ENCODE peak calls at places on chromosomes 3 and 15, in four cellular contexts. H, L, Z and O are unnamed samples. For H3K4me1, the result is how much of the 10 kb centered on the place peaks cover.

GRCh38 chr3:197014942-197015575 is 14.6 kb downstream of the MELTF start:
- DNase-seq in L (no peak), H (peak), Z (no peak), O (no peak)

GRCh38 chr3:113736548-113737089 is 9.4 kb downstream of the NAA50 start:
- DNase-seq in Z (peak), L (peak), H (no peak), O (no peak)

GRCh38 chr3:135929670-135930069 is 35.9 kb upstream of the PPP2R3A start:
- DNase-seq in H (no peak), L (no peak), Z (peak), O (peak)

GRCh38 chr3:22765679-22766078 is 437.4 kb upstream of the UBE2E2 start:
- DNase-seq in Z (no peak), L (no peak), H (no peak), O (no peak)

GRCh38 chr15:58228708-58229107 is 90.5 kb downstream of the AQP9 start:
- DNase-seq in H (no peak), L (no peak), Z (no peak), O (no peak)

GRCh38 chr3:42228796-42229195 is 37.2 kb downstream of the CCK start:
- DNase-seq in Z (peak), H (no peak), L (no peak), O (no peak)

GRCh38 chr3:128933922-128934253 is 54.5 kb downstream of the ACAD9 start:
- DNase-seq in Z (no peak), L (no peak), H (no peak), O (no peak)

GRCh38 chr15:72205896-72206676 is 8.5 kb upstream of the GRAMD2A start:
- DNase-seq in H (no peak), L (no peak), Z (no peak), O (no peak)

GRCh38 chr3:31918179-31919165 is 62.6 kb downstream of the OSBPL10 start:
- DNase-seq in L (no peak), Z (no peak), H (no peak), O (no peak)

GRCh38 chr3:37997321-37997720 is 6.7 kb downstream of the VILL start:
- DNase-seq in L (no peak), H (peak), Z (no peak), O (peak)

GRCh38 chr15:64048766-64049165 is 2.5 kb upstream of the DAPK2 start:
- DNase-seq in L (no peak), H (no peak), Z (no peak), O (no peak)

GRCh38 chr3:9730747-9731205 is 759 bp upstream of the BRPF1 start:
- DNase-seq in L (no peak), Z (no peak), H (no peak), O (peak)

GRCh38 chr15:87639305-87640011 is 617.1 kb downstream of the NTRK3 start:
- DNase-seq in L (no peak), Z (no peak), H (no peak), O (no peak)

GRCh38 chr15:57527382-57528091 is 64.2 kb upstream of the MYZAP start:
- DNase-seq in Z (peak), L (peak), H (no peak), O (no peak)

GRCh38 chr3:155387571-155387970 is 94.1 kb upstream of the STRIT1 start:
- DNase-seq in H (no peak), L (no peak), Z (peak), O (no peak)

GRCh38 chr3:150740733-150741496 is 22.1 kb downstream of the SIAH2 start:
- DNase-seq in Z (no peak), L (no peak), H (no peak), O (no peak)

GRCh38 chr15:59674501-59674900 is 14.6 kb downstream of the BNIP2 start:
- DNase-seq in H (no peak), Z (no peak), L (no peak), O (no peak)

GRCh38 chr15:48358229-48358641 is 27.0 kb downstream of the DUT start:
- DNase-seq in H (no peak), Z (peak), L (peak), O (no peak)

GRCh38 chr3:61809879-61810278 is 248.5 kb downstream of the PTPRG start:
- DNase-seq in H (no peak), L (no peak), Z (no peak), O (no peak)

GRCh38 chr3:182516597-182517336 is 276.5 kb upstream of the ATP11B start:
- DNase-seq in Z (no peak), L (peak), H (no peak), O (no peak)

DNA sequence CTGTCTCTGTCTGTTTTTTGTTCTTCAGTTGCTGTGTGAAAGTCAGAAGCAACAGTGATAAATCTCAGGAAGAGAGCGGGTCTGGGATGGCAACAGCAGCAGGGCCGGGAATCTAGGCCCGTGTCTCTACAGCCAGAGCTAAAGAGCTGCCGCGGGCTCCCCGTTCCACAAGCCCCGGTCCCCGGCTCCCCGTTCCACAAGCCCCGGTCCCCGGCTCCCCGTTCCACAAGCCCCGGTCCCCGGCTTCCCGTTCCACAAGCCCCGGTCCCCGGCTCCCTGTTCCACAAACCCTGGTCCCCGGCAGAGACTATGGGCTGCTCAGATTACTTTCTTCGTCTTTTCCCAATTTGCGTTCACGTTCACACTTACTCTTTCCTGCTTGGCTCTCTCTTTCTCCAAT is 19.5 kb downstream of the RCCD1 start:
- DNase-seq in Z (no peak), H (no peak), L (no peak), O (no peak)
- H3K4me1 ChIP-seq in Z (under half), H (under half), L (under half), O (under half)

DNA sequence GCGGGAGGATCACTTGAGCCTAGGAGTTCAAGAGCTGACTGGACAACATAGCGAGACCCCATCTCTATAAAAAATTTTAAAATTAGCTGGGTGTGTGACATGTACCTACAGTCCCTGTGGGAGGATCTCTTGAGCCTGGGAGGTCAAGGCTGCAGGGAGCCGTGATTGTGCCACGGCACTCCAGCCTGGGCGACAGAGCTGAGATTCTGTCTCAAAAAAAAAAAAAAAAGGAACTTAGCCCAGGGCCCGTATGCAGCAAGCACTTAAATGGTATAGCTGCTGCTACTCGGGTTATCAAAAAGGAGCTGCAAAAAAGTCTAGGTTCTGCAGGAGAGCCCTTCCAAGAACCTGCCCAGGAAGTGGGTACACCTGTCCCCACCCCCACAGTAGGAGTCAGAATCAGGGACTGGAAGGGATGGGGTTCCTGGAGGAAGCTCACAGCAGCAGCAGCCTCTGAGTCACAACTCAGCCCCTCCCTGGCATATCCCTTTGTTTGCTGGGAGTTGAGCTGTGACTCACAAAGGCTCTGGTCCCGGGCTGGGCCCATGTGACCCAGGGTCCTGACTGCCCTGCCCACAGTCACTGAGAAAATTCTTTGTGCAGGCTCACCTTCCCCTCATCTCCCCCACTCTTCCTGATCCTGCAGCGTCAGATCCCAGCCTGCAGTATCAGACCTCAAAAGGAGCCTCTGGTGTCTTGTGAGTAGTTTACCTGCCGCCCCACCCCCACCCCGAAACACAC is at the start of gene SPATA12:
- DNase-seq in Z (peak), H (no peak), L (no peak), O (peak)
- H3K4me1 ChIP-seq in Z (under half), H (under half), L (under half), O (under half)

GRCh38 chr3:188160751-188161150 is 6.8 kb downstream of the LPP start:
- DNase-seq in Z (no peak), L (no peak), H (no peak), O (no peak)
- H3K4me1 ChIP-seq in Z (under half), L (under half), H (under half), O (half or more)

GRCh38 chr15:36584511-36584910 is 5.1 kb downstream of the CDIN1 start:
- DNase-seq in Z (no peak), L (no peak), H (no peak), O (no peak)
- H3K4me1 ChIP-seq in Z (half or more), L (under half), H (under half), O (under half)

GRCh38 chr3:108315767-108316301 is 19.5 kb downstream of the HHLA2 start:
- DNase-seq in Z (no peak), H (no peak), L (no peak), O (no peak)

GRCh38 chr3:108320746-108321350 is 24.5 kb downstream of the HHLA2 start:
- DNase-seq in Z (no peak), H (no peak), L (no peak), O (no peak)

GRCh38 chr3:108322352-108322751 is 26.0 kb downstream of the HHLA2 start:
- DNase-seq in L (no peak), H (no peak), Z (no peak), O (no peak)

GRCh38 chr3:108324177-108324576 is 27.8 kb downstream of the HHLA2 start:
- DNase-seq in H (no peak), Z (no peak), L (no peak), O (no peak)

GRCh38 chr3:108319428-108320053 is 23.2 kb downstream of the HHLA2 start:
- DNase-seq in L (no peak), H (no peak), Z (peak), O (no peak)
- H3K4me1 ChIP-seq in L (under half), H (under half), Z (under half), O (under half)

GRCh38 chr15:75200391-75200764 is 1.3 kb upstream of the C15orf39 start:
- DNase-seq in H (no peak), L (no peak), Z (no peak), O (no peak)
- H3K4me1 ChIP-seq in H (under half), L (under half), Z (under half), O (half or more)

DNA sequence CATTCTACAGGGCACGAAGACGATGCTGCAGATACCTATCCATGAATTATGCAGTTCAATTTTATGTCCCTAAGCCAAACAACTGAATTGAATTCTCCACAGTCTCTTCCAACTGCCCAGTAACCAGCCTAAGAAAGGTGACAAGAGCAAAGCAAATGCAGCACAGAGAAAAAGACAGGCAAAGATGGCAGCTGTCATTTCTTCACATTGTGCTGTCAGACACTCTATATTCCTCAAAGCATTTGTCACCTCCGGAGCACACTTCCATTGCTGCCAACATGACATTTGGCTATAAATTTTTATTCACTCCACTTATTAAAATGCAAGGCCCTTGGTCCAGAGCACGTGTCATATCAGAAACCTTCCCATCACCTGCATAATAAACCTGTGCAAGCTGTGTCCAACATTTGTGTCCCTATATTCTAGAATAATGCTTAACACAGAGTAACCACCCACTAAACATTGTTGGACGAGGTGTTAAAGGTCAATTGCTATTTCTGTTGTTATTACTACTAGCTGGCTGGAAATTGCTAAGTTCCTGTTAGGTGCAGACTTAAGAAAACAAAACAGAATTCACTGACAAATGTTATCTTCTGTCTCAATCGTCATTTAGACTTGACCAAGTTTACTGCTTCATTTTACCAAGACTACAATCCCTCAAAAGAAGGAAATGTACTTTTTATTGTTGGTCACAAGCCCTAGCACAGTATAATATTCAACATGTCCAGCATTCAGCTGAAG is 89.7 kb downstream of the MAGI1 start:
- DNase-seq in Z (no peak), L (no peak), H (no peak), O (no peak)
- H3K4me1 ChIP-seq in Z (under half), L (under half), H (under half), O (under half)